ENCODE peak calls at places on chromosomes 7 and 10, in four cellular contexts. Z is lung, L is BE2C, K is tibial artery. X is an unnamed sample.

GRCh38 chr7:2508327-2509231 is 11.0 kb upstream of the LFNG start:
- DNase-seq in K (no peak), L (peak; percentile 65), Z (no peak), X (peak; percentile 71)

GRCh38 chr7:104106106-104106505 is 101.7 kb downstream of the ORC5 start:
- DNase-seq in L (no peak), Z (no peak), K (no peak), X (no peak)

GRCh38 chr10:77428776-77429395 is 208.7 kb downstream of the KCNMA1 start:
- DNase-seq in Z (peak; percentile 58), L (peak; percentile 64), K (peak; percentile 80), X (peak; percentile 53)

GRCh38 chr10:63491558-63492316 is 26.0 kb upstream of the JMJD1C start:
- DNase-seq in Z (peak; percentile 43), L (no peak), K (peak; percentile 72), X (no peak)

GRCh38 chr10:98295907-98296306 is 27.9 kb upstream of the LOXL4 start:
- DNase-seq in K (no peak), Z (no peak), L (no peak), X (peak; percentile 30)

GRCh38 chr7:1447551-1448244 is 11.6 kb downstream of the MICALL2 start:
- DNase-seq in L (no peak), Z (no peak), K (no peak), X (no peak)

GRCh38 chr7:126696236-126696635 is 556.5 kb downstream of the GRM8 start:
- DNase-seq in Z (no peak), L (no peak), K (no peak), X (no peak)

GRCh38 chr7:1712907-1713501 is 42.9 kb downstream of the ELFN1 start:
- DNase-seq in K (no peak), Z (no peak), L (peak; percentile 18), X (no peak)

GRCh38 chr7:150754950-150755349 is 17.7 kb downstream of the GIMAP5 start:
- DNase-seq in Z (no peak), K (no peak), L (no peak), X (no peak)

GRCh38 chr10:126840736-126841135 is 64.5 kb upstream of the DOCK1 start:
- DNase-seq in K (no peak), Z (no peak), L (no peak), X (no peak)

GRCh38 chr10:14852236-14852635 is 14.1 kb downstream of the HSPA14 start:
- DNase-seq in Z (no peak), K (no peak), L (no peak), X (no peak)

GRCh38 chr7:121741896-121742295 is 131.1 kb upstream of the PTPRZ1 start:
- DNase-seq in K (no peak), L (no peak), Z (no peak), X (no peak)

GRCh38 chr10:97714401-97715258 is 1.1 kb downstream of the MARVELD1 start:
- DNase-seq in Z (peak; percentile 54), K (peak; percentile 94), L (peak; percentile 62), X (peak; percentile 69)

GRCh38 chr7:132490474-132490873 is 85.8 kb downstream of the PLXNA4 start:
- DNase-seq in Z (no peak), L (no peak), K (no peak), X (no peak)

GRCh38 chr7:132485600-132486594 is 90.4 kb downstream of the PLXNA4 start:
- DNase-seq in L (no peak), Z (no peak), K (peak; percentile 71), X (no peak)

GRCh38 chr7:132491546-132491945 is 84.7 kb downstream of the PLXNA4 start:
- DNase-seq in K (no peak), Z (no peak), L (no peak), X (no peak)

GRCh38 chr7:132489776-132490237 is 86.5 kb downstream of the PLXNA4 start:
- DNase-seq in L (no peak), Z (no peak), K (no peak), X (no peak)

GRCh38 chr7:132488634-132489302 is 87.5 kb downstream of the PLXNA4 start:
- DNase-seq in L (peak; percentile 54), K (no peak), Z (no peak), X (no peak)
- TF ChIP-seq CTCF in L (no peak), K (no peak), Z (no peak), X (no peak)

GRCh38 chr7:100053201-100053600 is 3.6 kb downstream of the ZSCAN21 start:
- DNase-seq in K (no peak), Z (peak; percentile 48), L (peak; percentile 61), X (no peak)
- TF ChIP-seq CTCF in K (no peak), Z (peak; percentile 33), L (peak; percentile 40), X (no peak)

GRCh38 chr7:155680864-155681263 is 36.4 kb downstream of the RBM33 start:
- DNase-seq in K (no peak), L (no peak), Z (no peak), X (no peak)

GRCh38 chr7:155683714-155684113 is 39.3 kb downstream of the RBM33 start:
- DNase-seq in Z (no peak), K (no peak), L (no peak), X (no peak)

GRCh38 chr7:155683098-155683497 is 38.6 kb downstream of the RBM33 start:
- DNase-seq in L (no peak), Z (no peak), K (no peak), X (no peak)

GRCh38 chr7:155681663-155682062 is 37.2 kb downstream of the RBM33 start:
- DNase-seq in L (no peak), Z (no peak), K (no peak), X (no peak)

GRCh38 chr7:155682484-155682883 is 38.0 kb downstream of the RBM33 start:
- DNase-seq in L (no peak), Z (no peak), K (no peak), X (no peak)
- TF ChIP-seq CTCF in L (no peak), Z (no peak), K (no peak), X (no peak)

GRCh38 chr7:99525713-99526440 is 21.4 kb downstream of the ZKSCAN5 start:
- DNase-seq in K (peak; percentile 25), Z (no peak), L (peak; percentile 30), X (no peak)
- TF ChIP-seq CTCF in K (no peak), Z (peak; percentile 6), L (peak; percentile 57), X (no peak)

X was measured in nephron progenitor cell.